ENCODE peak calls at places on chromosome 10, in seven cellular contexts. One of them, this sample, is unnamed.

GRCh38 chr10:3108575-3109105 is 41.3 kb downstream of the PFKP start:
- DNase-seq in sciatic nerve: no peak
- DNase-seq in fibroblast of the conjunctiva: no peak
- DNase-seq in upper lobe of right lung: no peak
- DNase-seq in lower lobe of right lung: no peak
- DNase-seq in stimulated activated CD8-positive, alpha-beta memory T cell treated with anti-CD3 and anti-CD28 coated beads, Interleukin-15, amount 100 ng/mL, for 24 hours: no peak
- DNase-seq in AG09319: no peak
- DNase-seq in this sample: no peak

GRCh38 chr10:12077580-12078180 is 8.9 kb downstream of the DHTKD1 start:
- DNase-seq in AG09319: no peak
- DNase-seq in stimulated activated CD8-positive, alpha-beta memory T cell treated with anti-CD3 and anti-CD28 coated beads, Interleukin-15, amount 100 ng/mL, for 24 hours: no peak
- DNase-seq in upper lobe of right lung: no peak
- DNase-seq in sciatic nerve: no peak
- DNase-seq in fibroblast of the conjunctiva: no peak
- DNase-seq in lower lobe of right lung: no peak
- DNase-seq in this sample: no peak

GRCh38 chr10:21626457-21627161 is 92.6 kb downstream of the MLLT10 start:
- DNase-seq in stimulated activated CD8-positive, alpha-beta memory T cell treated with anti-CD3 and anti-CD28 coated beads, Interleukin-15, amount 100 ng/mL, for 24 hours: no peak
- DNase-seq in lower lobe of right lung: no peak
- DNase-seq in AG09319: no peak
- DNase-seq in upper lobe of right lung: no peak
- DNase-seq in fibroblast of the conjunctiva: no peak
- DNase-seq in sciatic nerve: no peak
- DNase-seq in this sample: no peak

GRCh38 chr10:95792874-95793285 is 36.9 kb downstream of the ENTPD1 start:
- DNase-seq in fibroblast of the conjunctiva: no peak
- DNase-seq in AG09319: no peak
- DNase-seq in lower lobe of right lung: no peak
- DNase-seq in stimulated activated CD8-positive, alpha-beta memory T cell treated with anti-CD3 and anti-CD28 coated beads, Interleukin-15, amount 100 ng/mL, for 24 hours: no peak
- DNase-seq in upper lobe of right lung: no peak
- DNase-seq in sciatic nerve: no peak
- DNase-seq in this sample: no peak

GRCh38 chr10:117823980-117824379 is 222.8 kb downstream of the RAB11FIP2 start:
- DNase-seq in lower lobe of right lung: no peak
- DNase-seq in AG09319: no peak
- DNase-seq in fibroblast of the conjunctiva: no peak
- DNase-seq in sciatic nerve: no peak
- DNase-seq in upper lobe of right lung: no peak
- DNase-seq in stimulated activated CD8-positive, alpha-beta memory T cell treated with anti-CD3 and anti-CD28 coated beads, Interleukin-15, amount 100 ng/mL, for 24 hours: no peak
- DNase-seq in this sample: no peak

GRCh38 chr10:62017141-62017870 is 115.8 kb downstream of the ARID5B start:
- DNase-seq in fibroblast of the conjunctiva: no peak
- DNase-seq in AG09319: peak; percentile 50
- DNase-seq in sciatic nerve: no peak
- DNase-seq in stimulated activated CD8-positive, alpha-beta memory T cell treated with anti-CD3 and anti-CD28 coated beads, Interleukin-15, amount 100 ng/mL, for 24 hours: no peak
- DNase-seq in upper lobe of right lung: no peak
- DNase-seq in lower lobe of right lung: no peak
- DNase-seq in this sample: no peak

GRCh38 chr10:810351-810846 is 120.9 kb upstream of the DIP2C start:
- DNase-seq in stimulated activated CD8-positive, alpha-beta memory T cell treated with anti-CD3 and anti-CD28 coated beads, Interleukin-15, amount 100 ng/mL, for 24 hours: no peak
- DNase-seq in lower lobe of right lung: no peak
- DNase-seq in sciatic nerve: no peak
- DNase-seq in fibroblast of the conjunctiva: peak; percentile 23
- DNase-seq in upper lobe of right lung: no peak
- DNase-seq in AG09319: no peak
- DNase-seq in this sample: no peak

GRCh38 chr10:13614530-13615332 is 28.0 kb downstream of the PRPF18 start:
- DNase-seq in fibroblast of the conjunctiva: no peak
- DNase-seq in sciatic nerve: no peak
- DNase-seq in stimulated activated CD8-positive, alpha-beta memory T cell treated with anti-CD3 and anti-CD28 coated beads, Interleukin-15, amount 100 ng/mL, for 24 hours: no peak
- DNase-seq in upper lobe of right lung: no peak
- DNase-seq in AG09319: no peak
- DNase-seq in lower lobe of right lung: no peak
- DNase-seq in this sample: no peak

GRCh38 chr10:77943086-77943901 is 16.7 kb upstream of the DLG5 start:
- DNase-seq in stimulated activated CD8-positive, alpha-beta memory T cell treated with anti-CD3 and anti-CD28 coated beads, Interleukin-15, amount 100 ng/mL, for 24 hours: no peak
- DNase-seq in sciatic nerve: no peak
- DNase-seq in lower lobe of right lung: no peak
- DNase-seq in upper lobe of right lung: no peak
- DNase-seq in fibroblast of the conjunctiva: peak; percentile 43
- DNase-seq in AG09319: no peak
- DNase-seq in this sample: no peak

GRCh38 chr10:79026341-79026761 is 42.4 kb upstream of the ZMIZ1 start:
- DNase-seq in upper lobe of right lung: peak; percentile 46
- DNase-seq in lower lobe of right lung: peak; percentile 28
- DNase-seq in AG09319: no peak
- DNase-seq in fibroblast of the conjunctiva: no peak
- DNase-seq in stimulated activated CD8-positive, alpha-beta memory T cell treated with anti-CD3 and anti-CD28 coated beads, Interleukin-15, amount 100 ng/mL, for 24 hours: no peak
- DNase-seq in sciatic nerve: peak; percentile 36
- DNase-seq in this sample: no peak

GRCh38 chr10:64863836-64864235 is 1342.6 kb downstream of the REEP3 start:
- DNase-seq in lower lobe of right lung: no peak
- DNase-seq in AG09319: no peak
- DNase-seq in upper lobe of right lung: no peak
- DNase-seq in stimulated activated CD8-positive, alpha-beta memory T cell treated with anti-CD3 and anti-CD28 coated beads, Interleukin-15, amount 100 ng/mL, for 24 hours: no peak
- DNase-seq in sciatic nerve: no peak
- DNase-seq in fibroblast of the conjunctiva: no peak
- DNase-seq in this sample: no peak

GRCh38 chr10:24415455-24416169 is 206.7 kb downstream of the KIAA1217 start:
- DNase-seq in fibroblast of the conjunctiva: peak; percentile 29
- DNase-seq in AG09319: no peak
- DNase-seq in sciatic nerve: peak; percentile 91
- DNase-seq in lower lobe of right lung: peak; percentile 76
- DNase-seq in upper lobe of right lung: peak; percentile 83
- DNase-seq in stimulated activated CD8-positive, alpha-beta memory T cell treated with anti-CD3 and anti-CD28 coated beads, Interleukin-15, amount 100 ng/mL, for 24 hours: no peak
- DNase-seq in this sample: peak; percentile 15

GRCh38 chr10:79910344-79910743 is 38.6 kb downstream of the SFTPD start:
- DNase-seq in upper lobe of right lung: no peak
- DNase-seq in lower lobe of right lung: no peak
- DNase-seq in stimulated activated CD8-positive, alpha-beta memory T cell treated with anti-CD3 and anti-CD28 coated beads, Interleukin-15, amount 100 ng/mL, for 24 hours: no peak
- DNase-seq in sciatic nerve: no peak
- DNase-seq in fibroblast of the conjunctiva: no peak
- DNase-seq in AG09319: no peak
- DNase-seq in this sample: no peak

GRCh38 chr10:75350791-75351190 is 50.8 kb downstream of the ZNF503 start:
- DNase-seq in lower lobe of right lung: no peak
- DNase-seq in fibroblast of the conjunctiva: no peak
- DNase-seq in stimulated activated CD8-positive, alpha-beta memory T cell treated with anti-CD3 and anti-CD28 coated beads, Interleukin-15, amount 100 ng/mL, for 24 hours: no peak
- DNase-seq in AG09319: no peak
- DNase-seq in sciatic nerve: no peak
- DNase-seq in upper lobe of right lung: no peak
- DNase-seq in this sample: no peak

GRCh38 chr10:78527296-78527695 is 493.6 kb downstream of the RPS24 start:
- DNase-seq in sciatic nerve: peak; percentile 14
- DNase-seq in upper lobe of right lung: no peak
- DNase-seq in AG09319: no peak
- DNase-seq in lower lobe of right lung: no peak
- DNase-seq in stimulated activated CD8-positive, alpha-beta memory T cell treated with anti-CD3 and anti-CD28 coated beads, Interleukin-15, amount 100 ng/mL, for 24 hours: no peak
- DNase-seq in fibroblast of the conjunctiva: no peak
- DNase-seq in this sample: no peak

GRCh38 chr10:28396317-28396716 is 93.5 kb upstream of the MPP7 start:
- DNase-seq in AG09319: peak; percentile 15
- DNase-seq in fibroblast of the conjunctiva: peak; percentile 27
- DNase-seq in lower lobe of right lung: no peak
- DNase-seq in stimulated activated CD8-positive, alpha-beta memory T cell treated with anti-CD3 and anti-CD28 coated beads, Interleukin-15, amount 100 ng/mL, for 24 hours: no peak
- DNase-seq in upper lobe of right lung: no peak
- DNase-seq in sciatic nerve: no peak
- DNase-seq in this sample: no peak

GRCh38 chr10:17431871-17432311 is 22.5 kb downstream of the ST8SIA6 start:
- DNase-seq in fibroblast of the conjunctiva: no peak
- DNase-seq in AG09319: no peak
- DNase-seq in sciatic nerve: no peak
- DNase-seq in upper lobe of right lung: no peak
- DNase-seq in stimulated activated CD8-positive, alpha-beta memory T cell treated with anti-CD3 and anti-CD28 coated beads, Interleukin-15, amount 100 ng/mL, for 24 hours: no peak
- DNase-seq in lower lobe of right lung: no peak
- DNase-seq in this sample: no peak

GRCh38 chr10:118704711-118705110 is 50.1 kb downstream of the CACUL1 start:
- DNase-seq in fibroblast of the conjunctiva: no peak
- DNase-seq in stimulated activated CD8-positive, alpha-beta memory T cell treated with anti-CD3 and anti-CD28 coated beads, Interleukin-15, amount 100 ng/mL, for 24 hours: no peak
- DNase-seq in upper lobe of right lung: no peak
- DNase-seq in lower lobe of right lung: no peak
- DNase-seq in AG09319: no peak
- DNase-seq in sciatic nerve: no peak
- DNase-seq in this sample: no peak

GRCh38 chr10:34241226-34242000 is 573.7 kb downstream of the PARD3 start:
- DNase-seq in AG09319: no peak
- DNase-seq in lower lobe of right lung: no peak
- DNase-seq in upper lobe of right lung: no peak
- DNase-seq in sciatic nerve: no peak
- DNase-seq in stimulated activated CD8-positive, alpha-beta memory T cell treated with anti-CD3 and anti-CD28 coated beads, Interleukin-15, amount 100 ng/mL, for 24 hours: no peak
- DNase-seq in fibroblast of the conjunctiva: no peak
- DNase-seq in this sample: no peak

GRCh38 chr10:43255644-43256431 is 11.0 kb downstream of the RASGEF1A start:
- DNase-seq in sciatic nerve: no peak
- DNase-seq in fibroblast of the conjunctiva: no peak
- DNase-seq in lower lobe of right lung: no peak
- DNase-seq in AG09319: no peak
- DNase-seq in stimulated activated CD8-positive, alpha-beta memory T cell treated with anti-CD3 and anti-CD28 coated beads, Interleukin-15, amount 100 ng/mL, for 24 hours: no peak
- DNase-seq in upper lobe of right lung: peak; percentile 63
- DNase-seq in this sample: no peak

GRCh38 chr10:130713731-130714130 is 577.5 kb downstream of the GLRX3 start:
- DNase-seq in sciatic nerve: no peak
- DNase-seq in AG09319: no peak
- DNase-seq in lower lobe of right lung: no peak
- DNase-seq in stimulated activated CD8-positive, alpha-beta memory T cell treated with anti-CD3 and anti-CD28 coated beads, Interleukin-15, amount 100 ng/mL, for 24 hours: no peak
- DNase-seq in upper lobe of right lung: peak; percentile 31
- DNase-seq in fibroblast of the conjunctiva: no peak
- DNase-seq in this sample: no peak

GRCh38 chr10:117071293-117072050 is 66.5 kb upstream of the SHTN1 start:
- DNase-seq in AG09319: no peak
- DNase-seq in stimulated activated CD8-positive, alpha-beta memory T cell treated with anti-CD3 and anti-CD28 coated beads, Interleukin-15, amount 100 ng/mL, for 24 hours: no peak
- DNase-seq in sciatic nerve: no peak
- DNase-seq in upper lobe of right lung: no peak
- DNase-seq in lower lobe of right lung: no peak
- DNase-seq in fibroblast of the conjunctiva: no peak
- DNase-seq in this sample: no peak

GRCh38 chr10:48231178-48231577 is 43.3 kb downstream of the FRMPD2 start:
- DNase-seq in upper lobe of right lung: no peak
- DNase-seq in fibroblast of the conjunctiva: no peak
- DNase-seq in sciatic nerve: no peak
- DNase-seq in stimulated activated CD8-positive, alpha-beta memory T cell treated with anti-CD3 and anti-CD28 coated beads, Interleukin-15, amount 100 ng/mL, for 24 hours: no peak
- DNase-seq in AG09319: no peak
- DNase-seq in lower lobe of right lung: no peak
- DNase-seq in this sample: no peak

GRCh38 chr10:11442001-11442773 is 169.3 kb downstream of the USP6NL start:
- DNase-seq in AG09319: no peak
- DNase-seq in lower lobe of right lung: no peak
- DNase-seq in stimulated activated CD8-positive, alpha-beta memory T cell treated with anti-CD3 and anti-CD28 coated beads, Interleukin-15, amount 100 ng/mL, for 24 hours: no peak
- DNase-seq in sciatic nerve: no peak
- DNase-seq in fibroblast of the conjunctiva: no peak
- DNase-seq in upper lobe of right lung: no peak
- DNase-seq in this sample: peak; percentile 41

GRCh38 chr10:36779238-36779846 is 346.1 kb upstream of the ANKRD30A start:
- DNase-seq in sciatic nerve: no peak
- DNase-seq in AG09319: peak; percentile 44
- DNase-seq in stimulated activated CD8-positive, alpha-beta memory T cell treated with anti-CD3 and anti-CD28 coated beads, Interleukin-15, amount 100 ng/mL, for 24 hours: no peak
- DNase-seq in lower lobe of right lung: no peak
- DNase-seq in fibroblast of the conjunctiva: peak; percentile 62
- DNase-seq in upper lobe of right lung: no peak
- DNase-seq in this sample: no peak

GRCh38 chr10:111211241-111211640 is 134.4 kb downstream of the ADRA2A start:
- DNase-seq in sciatic nerve: no peak
- DNase-seq in upper lobe of right lung: no peak
- DNase-seq in stimulated activated CD8-positive, alpha-beta memory T cell treated with anti-CD3 and anti-CD28 coated beads, Interleukin-15, amount 100 ng/mL, for 24 hours: no peak
- DNase-seq in fibroblast of the conjunctiva: no peak
- DNase-seq in AG09319: no peak
- DNase-seq in lower lobe of right lung: no peak
- DNase-seq in this sample: no peak

GRCh38 chr10:92419740-92420553 is 129.0 kb downstream of the MARCHF5 start:
- DNase-seq in stimulated activated CD8-positive, alpha-beta memory T cell treated with anti-CD3 and anti-CD28 coated beads, Interleukin-15, amount 100 ng/mL, for 24 hours: no peak
- DNase-seq in lower lobe of right lung: peak; percentile 57
- DNase-seq in sciatic nerve: peak; percentile 65
- DNase-seq in AG09319: no peak
- DNase-seq in upper lobe of right lung: peak; percentile 75
- DNase-seq in fibroblast of the conjunctiva: peak; percentile 16
- DNase-seq in this sample: peak; percentile 88

GRCh38 chr10:119498889-119499864 is 43.3 kb downstream of the RGS10 start:
- DNase-seq in stimulated activated CD8-positive, alpha-beta memory T cell treated with anti-CD3 and anti-CD28 coated beads, Interleukin-15, amount 100 ng/mL, for 24 hours: no peak
- DNase-seq in AG09319: no peak
- DNase-seq in lower lobe of right lung: no peak
- DNase-seq in upper lobe of right lung: no peak
- DNase-seq in fibroblast of the conjunctiva: no peak
- DNase-seq in sciatic nerve: no peak
- DNase-seq in this sample: no peak

GRCh38 chr10:75464478-75465090 is 33.2 kb downstream of the LRMDA start:
- DNase-seq in fibroblast of the conjunctiva: no peak
- DNase-seq in sciatic nerve: no peak
- DNase-seq in AG09319: no peak
- DNase-seq in stimulated activated CD8-positive, alpha-beta memory T cell treated with anti-CD3 and anti-CD28 coated beads, Interleukin-15, amount 100 ng/mL, for 24 hours: no peak
- DNase-seq in lower lobe of right lung: no peak
- DNase-seq in upper lobe of right lung: no peak
- DNase-seq in this sample: no peak

GRCh38 chr10:44974628-44975431 is 3.8 kb downstream of the DEPP1 start:
- DNase-seq in AG09319: no peak
- DNase-seq in upper lobe of right lung: peak; percentile 86
- DNase-seq in sciatic nerve: peak; percentile 82
- DNase-seq in fibroblast of the conjunctiva: no peak
- DNase-seq in stimulated activated CD8-positive, alpha-beta memory T cell treated with anti-CD3 and anti-CD28 coated beads, Interleukin-15, amount 100 ng/mL, for 24 hours: peak; percentile 57
- DNase-seq in lower lobe of right lung: peak; percentile 83
- DNase-seq in this sample: peak; percentile 89

GRCh38 chr10:48996-49395 is at the start of gene TUBB8:
- DNase-seq in AG09319: no peak
- DNase-seq in sciatic nerve: no peak
- DNase-seq in lower lobe of right lung: no peak
- DNase-seq in upper lobe of right lung: no peak
- DNase-seq in stimulated activated CD8-positive, alpha-beta memory T cell treated with anti-CD3 and anti-CD28 coated beads, Interleukin-15, amount 100 ng/mL, for 24 hours: no peak
- DNase-seq in fibroblast of the conjunctiva: no peak
- DNase-seq in this sample: no peak

GRCh38 chr10:37747081-37747480 is 110.3 kb downstream of the ZNF248 start:
- DNase-seq in lower lobe of right lung: no peak
- DNase-seq in sciatic nerve: no peak
- DNase-seq in AG09319: no peak
- DNase-seq in stimulated activated CD8-positive, alpha-beta memory T cell treated with anti-CD3 and anti-CD28 coated beads, Interleukin-15, amount 100 ng/mL, for 24 hours: no peak
- DNase-seq in upper lobe of right lung: no peak
- DNase-seq in fibroblast of the conjunctiva: no peak
- DNase-seq in this sample: no peak

GRCh38 chr10:17113889-17114288 is 15.7 kb downstream of the CUBN start:
- DNase-seq in upper lobe of right lung: no peak
- DNase-seq in stimulated activated CD8-positive, alpha-beta memory T cell treated with anti-CD3 and anti-CD28 coated beads, Interleukin-15, amount 100 ng/mL, for 24 hours: no peak
- DNase-seq in AG09319: peak; percentile 60
- DNase-seq in sciatic nerve: peak; percentile 67
- DNase-seq in fibroblast of the conjunctiva: no peak
- DNase-seq in lower lobe of right lung: no peak
- DNase-seq in this sample: no peak

GRCh38 chr10:51861731-51862130 is 162.3 kb upstream of the CSTF2T start:
- DNase-seq in lower lobe of right lung: no peak
- DNase-seq in sciatic nerve: no peak
- DNase-seq in AG09319: no peak
- DNase-seq in fibroblast of the conjunctiva: no peak
- DNase-seq in stimulated activated CD8-positive, alpha-beta memory T cell treated with anti-CD3 and anti-CD28 coated beads, Interleukin-15, amount 100 ng/mL, for 24 hours: no peak
- DNase-seq in upper lobe of right lung: no peak
- DNase-seq in this sample: no peak

GRCh38 chr10:78407009-78407711 is 373.5 kb downstream of the RPS24 start:
- DNase-seq in fibroblast of the conjunctiva: peak; percentile 67
- DNase-seq in AG09319: no peak
- DNase-seq in lower lobe of right lung: peak; percentile 90
- DNase-seq in sciatic nerve: peak; percentile 82
- DNase-seq in upper lobe of right lung: peak; percentile 90
- DNase-seq in stimulated activated CD8-positive, alpha-beta memory T cell treated with anti-CD3 and anti-CD28 coated beads, Interleukin-15, amount 100 ng/mL, for 24 hours: peak; percentile 22
- DNase-seq in this sample: peak; percentile 75

GRCh38 chr10:112484399-112484798 is 37.4 kb downstream of the VTI1A start:
- DNase-seq in stimulated activated CD8-positive, alpha-beta memory T cell treated with anti-CD3 and anti-CD28 coated beads, Interleukin-15, amount 100 ng/mL, for 24 hours: no peak
- DNase-seq in lower lobe of right lung: no peak
- DNase-seq in fibroblast of the conjunctiva: no peak
- DNase-seq in upper lobe of right lung: no peak
- DNase-seq in AG09319: no peak
- DNase-seq in sciatic nerve: no peak
- DNase-seq in this sample: no peak

GRCh38 chr10:130484131-130484911 is 348.1 kb downstream of the GLRX3 start:
- DNase-seq in stimulated activated CD8-positive, alpha-beta memory T cell treated with anti-CD3 and anti-CD28 coated beads, Interleukin-15, amount 100 ng/mL, for 24 hours: no peak
- DNase-seq in fibroblast of the conjunctiva: no peak
- DNase-seq in upper lobe of right lung: no peak
- DNase-seq in AG09319: no peak
- DNase-seq in lower lobe of right lung: no peak
- DNase-seq in sciatic nerve: no peak
- DNase-seq in this sample: no peak

GRCh38 chr10:86292462-86293322 is 73.9 kb downstream of the GRID1 start:
- DNase-seq in sciatic nerve: peak; percentile 6
- DNase-seq in upper lobe of right lung: peak; percentile 46
- DNase-seq in AG09319: no peak
- DNase-seq in lower lobe of right lung: no peak
- DNase-seq in fibroblast of the conjunctiva: no peak
- DNase-seq in stimulated activated CD8-positive, alpha-beta memory T cell treated with anti-CD3 and anti-CD28 coated beads, Interleukin-15, amount 100 ng/mL, for 24 hours: no peak
- DNase-seq in this sample: peak; percentile 17

This sample was measured in upper lobe of left lung.